ENCODE peak calls at places on chromosome 19, in six cellular contexts. M is testis; S is effector memory CD4-positive, alpha-beta T cell; N is CD8-positive, alpha-beta memory T cell; X is BE2C; Y is ascending aorta. F is an unnamed sample. For H3K4me1 and H3K9me3, the result is how much of the 10 kb centered on the place peaks cover.

GRCh38 chr19:22595918-22596341 is 38.2 kb upstream of the ZNF492 start:
- DNase-seq in X (no peak), Y (peak), M (peak), S (no peak), N (no peak), F (no peak)

GRCh38 chr19:801030-801860 is 4.0 kb downstream of the PTBP1 start:
- DNase-seq in N (no peak), Y (peak), M (peak), S (no peak), X (peak), F (no peak)

GRCh38 chr19:38653028-38653571 is 5.7 kb downstream of the ACTN4 start:
- DNase-seq in M (peak), Y (no peak), X (no peak), S (no peak), N (no peak), F (peak)

GRCh38 chr19:13579388-13580060 is 73.2 kb upstream of the CACNA1A start:
- DNase-seq in X (no peak), M (no peak), Y (no peak), S (no peak), N (no peak), F (no peak)

GRCh38 chr19:39351537-39352037 is 9.4 kb downstream of the SAMD4B start:
- DNase-seq in S (no peak), N (no peak), Y (no peak), M (no peak), X (no peak), F (peak)

GRCh38 chr19:9054768-9055167 is 32.1 kb upstream of the OR1M1 start:
- DNase-seq in N (no peak), X (no peak), Y (no peak), S (no peak), M (peak), F (peak)

GRCh38 chr19:3544742-3545668 is 6.0 kb downstream of the TEKTIP1 start:
- DNase-seq in S (peak), M (peak), N (peak), Y (peak), X (peak), F (peak)

GRCh38 chr19:48654299-48655059 is 8.5 kb upstream of the CA11 start:
- DNase-seq in N (no peak), X (peak), S (no peak), Y (no peak), M (no peak), F (peak)

GRCh38 chr19:48926909-48927308 is 6.6 kb upstream of the DHDH start:
- DNase-seq in N (peak), Y (peak), X (no peak), M (peak), S (no peak), F (no peak)

GRCh38 chr19:4559569-4559968 is at the start of gene SEMA6B:
- DNase-seq in S (no peak), Y (peak), X (no peak), M (no peak), N (no peak), F (no peak)

GRCh38 chr19:29092712-29093552 is 120.0 kb downstream of the UQCRFS1 start:
- DNase-seq in Y (no peak), N (no peak), S (no peak), X (no peak), M (peak), F (no peak)

GRCh38 chr19:34502582-34503545 is 21.3 kb downstream of the WTIP start:
- DNase-seq in S (no peak), Y (peak), N (no peak), X (no peak), M (peak), F (no peak)

GRCh38 chr19:51637362-51637978 is 7.3 kb upstream of the SIGLEC5 start:
- DNase-seq in Y (no peak), X (no peak), M (no peak), N (no peak), S (no peak), F (no peak)

GRCh38 chr19:48962029-48962848 is 2.9 kb upstream of the FTL start:
- DNase-seq in S (no peak), N (peak), X (no peak), M (peak), Y (no peak), F (no peak)

GRCh38 chr19:51195316-51195586 is 29.6 kb upstream of the CD33 start:
- DNase-seq in M (no peak), Y (no peak), X (no peak), S (no peak), N (no peak), F (no peak)

GRCh38 chr19:18223860-18224524 is 2.2 kb downstream of the PDE4C start:
- DNase-seq in X (peak), N (no peak), S (no peak), M (peak), Y (no peak), F (peak)

GRCh38 chr19:18221815-18222725 is 4.2 kb downstream of the PDE4C start:
- DNase-seq in S (no peak), N (no peak), M (no peak), Y (no peak), X (no peak), F (no peak)

GRCh38 chr19:1650627-1651009 is 1.8 kb downstream of the TCF3 start:
- DNase-seq in Y (no peak), X (peak), S (no peak), N (peak), M (no peak), F (no peak)

GRCh38 chr19:35015576-35016351 is 14.5 kb upstream of the SCN1B start:
- DNase-seq in X (no peak), M (no peak), Y (no peak), N (no peak), S (no peak), F (no peak)

GRCh38 chr19:679418-680286 is 3.5 kb downstream of the FSTL3 start:
- DNase-seq in X (peak), N (peak), M (peak), S (no peak), Y (peak), F (peak)

GRCh38 chr19:45901432-45901903 is 945 bp downstream of the MYPOP start:
- DNase-seq in X (peak), M (no peak), N (peak), S (no peak), Y (peak), F (no peak)

GRCh38 chr19:10450853-10451609 is 30.7 kb downstream of the PDE4A start:
- DNase-seq in N (no peak), X (peak), Y (no peak), S (no peak), M (peak), F (peak)

GRCh38 chr19:8316351-8317125 is 4.6 kb downstream of the NDUFA7 start:
- DNase-seq in M (no peak), Y (no peak), S (no peak), N (no peak), X (no peak), F (no peak)

GRCh38 chr19:485583-486236 is 10.6 kb upstream of the MADCAM1 start:
- DNase-seq in N (no peak), S (no peak), M (peak), X (no peak), Y (peak), F (peak)

GRCh38 chr19:21022996-21023395 is 2.5 kb downstream of the ZNF430 start:
- DNase-seq in Y (no peak), X (no peak), S (no peak), N (no peak), M (no peak), F (no peak)

GRCh38 chr19:38073806-38074685 is 150.0 kb downstream of the DPF1 start:
- DNase-seq in X (no peak), Y (no peak), N (no peak), M (no peak), S (no peak), F (peak)

DNA sequence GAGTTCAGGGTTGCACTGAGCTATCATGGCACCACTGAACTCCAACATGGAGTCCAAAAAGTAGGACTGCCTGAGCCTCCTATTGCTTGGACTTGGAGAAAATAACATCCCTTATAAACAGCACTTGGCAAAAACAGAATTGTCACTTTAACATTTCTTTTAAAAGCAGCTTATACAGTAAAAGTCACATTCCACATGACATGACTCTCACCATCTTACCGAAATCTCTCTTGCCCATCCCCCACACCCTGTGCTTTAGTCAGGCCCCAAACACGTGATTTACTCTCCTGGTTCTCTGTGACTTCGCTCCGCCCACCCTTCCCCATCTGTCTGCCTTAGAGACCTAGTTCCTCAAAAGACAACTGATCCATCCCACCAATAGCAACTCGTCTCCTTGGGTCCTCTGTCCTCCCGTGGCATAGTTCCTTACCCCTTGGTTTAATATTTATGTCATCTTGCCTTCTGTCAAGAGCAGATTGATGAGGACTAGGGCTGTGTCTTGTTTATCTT is 4.6 kb downstream of the SAFB start:
- DNase-seq in N (no peak), X (no peak), S (no peak), Y (peak), M (peak), F (peak)
- H3K4me1 ChIP-seq in N (half or more), X (under half), S (half or more), Y (under half), M (under half), F (under half)

GRCh38 chr19:14719162-14719561 is 29.3 kb downstream of the ZNF333 start:
- DNase-seq in X (no peak), N (no peak), M (no peak), Y (no peak), S (no peak), F (no peak)
- H3K9me3 ChIP-seq in X (under half), N (half or more), M (under half), Y (half or more), S (under half), F (under half)

GRCh38 chr19:47509170-47509847 is 5.6 kb downstream of the NAPA start:
- DNase-seq in Y (no peak), X (no peak), N (no peak), S (no peak), M (no peak), F (peak)

GRCh38 chr19:47509973-47510372 is 4.9 kb downstream of the NAPA start:
- DNase-seq in Y (peak), S (no peak), M (no peak), X (no peak), N (no peak), F (no peak)

GRCh38 chr19:47511681-47512080 is 3.2 kb downstream of the NAPA start:
- DNase-seq in M (no peak), X (no peak), N (no peak), Y (no peak), S (no peak), F (peak)

GRCh38 chr19:47511128-47511517 is 3.7 kb downstream of the NAPA start:
- DNase-seq in M (peak), Y (no peak), N (no peak), S (no peak), X (no peak), F (no peak)

DNA sequence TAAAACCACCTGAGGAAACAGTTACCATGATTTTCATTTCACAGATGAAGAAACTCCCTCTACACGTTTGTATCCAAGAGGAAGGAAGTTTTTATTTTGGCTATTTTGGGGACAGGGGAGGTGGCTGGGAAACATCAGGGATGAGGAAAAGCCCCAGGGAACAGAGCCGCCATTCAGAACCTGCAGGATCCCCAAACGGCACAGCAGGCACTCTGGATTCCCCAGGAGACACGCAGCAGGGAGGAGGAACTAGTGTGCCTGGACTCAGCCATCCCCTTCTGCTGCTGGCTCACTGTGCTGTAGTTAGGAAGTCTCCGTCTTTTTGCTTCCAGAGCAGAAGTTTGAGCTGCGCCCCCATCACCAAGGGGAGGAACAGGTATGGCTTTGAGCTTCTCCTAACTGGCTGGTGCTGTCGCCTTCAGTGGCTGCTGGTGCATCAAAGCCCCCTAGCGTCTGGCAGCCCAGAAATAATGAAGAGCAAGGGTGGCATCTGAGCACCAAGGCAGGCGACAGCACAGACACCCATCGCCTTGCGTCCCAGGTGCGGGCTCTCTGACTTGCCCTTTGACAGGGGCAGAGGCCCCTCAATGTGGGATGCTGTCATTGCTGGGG is 4.2 kb downstream of the NAPA start:
- DNase-seq in S (no peak), M (no peak), N (no peak), Y (no peak), X (no peak), F (no peak)
- H3K4me1 ChIP-seq in S (under half), M (half or more), N (under half), Y (under half), X (under half), F (under half)

GRCh38 chr19:43908659-43909058 is 26.4 kb downstream of the ZNF45 start:
- DNase-seq in N (no peak), S (no peak), Y (no peak), X (no peak), M (no peak), F (no peak)
- H3K9me3 ChIP-seq in N (under half), S (half or more), Y (half or more), X (under half), M (under half), F (under half)

GRCh38 chr19:16433986-16434385 is 37.8 kb downstream of the EPS15L1 start:
- DNase-seq in Y (no peak), N (no peak), S (no peak), X (no peak), M (no peak), F (no peak)

GRCh38 chr19:16435238-16435911 is 36.4 kb downstream of the EPS15L1 start:
- DNase-seq in N (no peak), M (peak), S (no peak), X (no peak), Y (peak), F (peak)

GRCh38 chr19:16435999-16436650 is 35.6 kb downstream of the EPS15L1 start:
- DNase-seq in Y (no peak), X (no peak), N (no peak), S (no peak), M (no peak), F (no peak)

GRCh38 chr19:16441661-16442071 is 30.1 kb downstream of the EPS15L1 start:
- DNase-seq in N (no peak), M (peak), X (peak), S (no peak), Y (no peak), F (peak)

DNA sequence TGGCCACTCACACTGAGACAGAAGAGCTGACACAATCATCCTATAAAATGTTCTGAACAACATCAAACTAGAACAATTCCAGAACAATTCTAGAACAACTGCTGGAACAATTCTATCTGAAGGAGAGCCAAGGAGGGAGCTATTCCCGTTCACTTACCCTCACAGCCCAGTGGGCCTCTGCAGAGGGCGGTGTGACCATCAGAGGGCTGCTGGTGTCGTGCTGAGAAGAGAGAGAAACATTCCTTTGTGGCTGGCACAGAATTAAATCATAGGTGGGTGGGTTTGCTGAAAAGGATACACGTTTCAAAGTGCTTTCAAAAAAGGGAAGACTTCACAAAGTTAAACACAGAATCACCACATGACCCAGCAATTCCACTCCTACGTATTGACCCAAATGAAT is 35.0 kb downstream of the EPS15L1 start:
- DNase-seq in S (no peak), M (no peak), N (no peak), Y (no peak), X (no peak), F (no peak)
- H3K4me1 ChIP-seq in S (under half), M (under half), N (under half), Y (under half), X (under half), F (under half)